ENCODE peak calls at places on chromosomes 5 and 9, in six cellular contexts. A, O, H, F, X and V are unnamed samples.

GRCh38 chr5:10329808-10330481 is 22.2 kb upstream of the CMBL start:
- DNase-seq in A (no peak), O (peak), H (peak), F (no peak), X (no peak), V (peak)

GRCh38 chr9:114089206-114089840 is 9.8 kb downstream of the KIF12 start:
- DNase-seq in A (no peak), O (peak), H (no peak), F (no peak), X (no peak), V (no peak)

GRCh38 chr5:140114341-140115185 is 654 bp downstream of the PURA start:
- DNase-seq in A (peak), O (peak), H (peak), F (peak), X (no peak), V (peak)

GRCh38 chr9:27003406-27004147 is 1.9 kb downstream of the LRRC19 start:
- DNase-seq in A (no peak), O (no peak), H (no peak), F (no peak), X (no peak), V (no peak)

GRCh38 chr9:133119039-133119438 is 2.0 kb downstream of the RALGDS start:
- DNase-seq in A (no peak), O (no peak), H (peak), F (no peak), X (no peak), V (no peak)

GRCh38 chr5:180649297-180650039 is at the start of gene FLT4:
- DNase-seq in A (peak), O (no peak), H (no peak), F (no peak), X (no peak), V (no peak)

GRCh38 chr5:56480305-56481146 is 247.4 kb upstream of the ANKRD55 start:
- DNase-seq in A (peak), O (peak), H (peak), F (peak), X (peak), V (peak)

GRCh38 chr5:100644206-100644605 is 109.0 kb downstream of the FAM174A start:
- DNase-seq in A (no peak), O (no peak), H (no peak), F (no peak), X (no peak), V (no peak)

GRCh38 chr9:127489471-127490115 is 38.3 kb downstream of the LRSAM1 start:
- DNase-seq in A (no peak), O (no peak), H (no peak), F (peak), X (no peak), V (no peak)

GRCh38 chr5:50576686-50577256 is 89.7 kb upstream of the PARP8 start:
- DNase-seq in A (no peak), O (no peak), H (no peak), F (no peak), X (no peak), V (no peak)

GRCh38 chr5:160692272-160692671 is 159.7 kb downstream of the ATP10B start:
- DNase-seq in A (no peak), O (no peak), H (no peak), F (no peak), X (no peak), V (no peak)

GRCh38 chr9:4553951-4554381 is 63.7 kb downstream of the SLC1A1 start:
- DNase-seq in A (no peak), O (no peak), H (no peak), F (no peak), X (peak), V (peak)

GRCh38 chr5:98772415-98773213 is 849 bp upstream of the RGMB start:
- DNase-seq in A (peak), O (peak), H (peak), F (peak), X (no peak), V (peak)

GRCh38 chr9:116190997-116191396 is 37.4 kb downstream of the PAPPA start:
- DNase-seq in A (no peak), O (no peak), H (no peak), F (no peak), X (no peak), V (peak)

GRCh38 chr9:129354498-129354897 is 176.4 kb upstream of the IER5L start:
- DNase-seq in A (no peak), O (no peak), H (no peak), F (no peak), X (no peak), V (no peak)

GRCh38 chr5:133670336-133670735 is 58.0 kb upstream of the FSTL4 start:
- DNase-seq in A (no peak), O (no peak), H (no peak), F (no peak), X (no peak), V (no peak)

GRCh38 chr5:82812575-82812974 is 264.6 kb downstream of the TMEM167A start:
- DNase-seq in A (no peak), O (no peak), H (no peak), F (no peak), X (no peak), V (no peak)

GRCh38 chr5:116045821-116046220 is 13.5 kb downstream of the ARL14EPL start:
- DNase-seq in A (no peak), O (no peak), H (no peak), F (no peak), X (no peak), V (no peak)

GRCh38 chr5:59317023-59317771 is 576.3 kb downstream of the PDE4D start:
- DNase-seq in A (no peak), O (no peak), H (peak), F (peak), X (no peak), V (peak)

GRCh38 chr9:110591526-110591925 is 12.0 kb upstream of the SVEP1 start:
- DNase-seq in A (no peak), O (no peak), H (no peak), F (no peak), X (no peak), V (peak)

GRCh38 chr9:77848897-77849296 is 182.7 kb downstream of the GNAQ start:
- DNase-seq in A (no peak), O (peak), H (peak), F (no peak), X (no peak), V (peak)

GRCh38 chr9:117704024-117704575 is at the start of gene TLR4:
- DNase-seq in A (peak), O (no peak), H (peak), F (no peak), X (peak), V (peak)

GRCh38 chr5:52948418-52949076 is 40.6 kb upstream of the ITGA2 start:
- DNase-seq in A (no peak), O (peak), H (peak), F (peak), X (peak), V (peak)

GRCh38 chr9:130268521-130269131 is 3.1 kb downstream of the HMCN2 start:
- DNase-seq in A (no peak), O (no peak), H (no peak), F (no peak), X (no peak), V (no peak)

GRCh38 chr9:86700601-86701000 is 246.7 kb downstream of the GAS1 start:
- DNase-seq in A (no peak), O (peak), H (peak), F (no peak), X (peak), V (peak)

GRCh38 chr9:96136992-96137665 is 164.8 kb downstream of the HSD17B3 start:
- DNase-seq in A (no peak), O (no peak), H (no peak), F (no peak), X (no peak), V (peak)

GRCh38 chr5:34587355-34588241 is 68.5 kb upstream of the RAI14 start:
- DNase-seq in A (no peak), O (no peak), H (no peak), F (no peak), X (no peak), V (peak)

GRCh38 chr5:14760548-14761002 is 96.1 kb downstream of the OTULIN start:
- DNase-seq in A (no peak), O (no peak), H (peak), F (no peak), X (no peak), V (peak)

GRCh38 chr5:124941051-124942049 is 194.9 kb upstream of the ZNF608 start:
- DNase-seq in A (no peak), O (no peak), H (no peak), F (no peak), X (no peak), V (no peak)
- TF ChIP-seq CTCF in A (no peak), O (no peak), H (no peak), F (no peak), X (no peak), V (no peak)

DNA sequence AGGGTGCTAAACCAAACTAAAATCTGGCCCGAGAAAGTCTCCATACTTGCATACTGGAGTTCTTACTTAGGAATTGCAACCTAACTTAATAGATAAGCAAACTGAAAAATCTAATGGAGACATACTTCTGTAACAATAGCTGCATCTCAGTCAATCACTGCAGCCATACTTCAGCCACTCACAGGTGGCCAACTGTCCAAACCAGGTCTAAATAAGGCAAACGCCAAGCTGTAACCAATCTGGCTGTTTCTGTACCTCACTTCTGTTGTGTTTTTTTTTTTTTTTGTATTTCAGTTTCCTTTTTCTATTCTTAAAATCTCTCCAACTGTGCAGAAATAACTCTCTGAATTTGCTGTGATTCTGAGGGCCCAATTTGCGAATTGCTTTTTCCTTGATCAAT is 4.4 kb upstream of the NDUFB6 start:
- DNase-seq in A (no peak), O (no peak), H (no peak), F (no peak), X (no peak), V (no peak)
- H3K4me3 ChIP-seq in A (no peak), O (no peak), H (no peak), F (no peak), X (no peak), V (no peak)

DNA sequence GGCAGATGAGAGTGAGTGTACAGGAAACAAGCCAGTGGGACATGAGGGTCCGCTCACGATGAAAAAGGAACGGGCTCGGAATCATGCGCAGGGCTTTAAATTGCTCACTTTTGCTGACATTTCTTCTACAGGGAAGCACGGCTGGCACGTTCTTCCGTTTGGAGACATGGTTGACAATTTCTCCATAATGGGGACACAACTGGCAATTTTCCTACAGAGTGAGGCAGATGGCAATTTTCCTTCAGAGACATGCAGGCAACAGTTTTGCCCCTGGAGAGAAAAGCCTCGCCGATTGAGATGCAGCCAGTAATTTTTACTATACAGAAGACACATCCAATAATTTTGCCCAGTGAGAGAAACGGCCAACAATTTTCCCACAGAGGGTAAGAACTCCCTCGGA is 90.8 kb upstream of the GPR151 start:
- DNase-seq in A (no peak), O (no peak), H (no peak), F (no peak), X (no peak), V (no peak)
- TF ChIP-seq CTCF in A (no peak), O (no peak), H (no peak), F (no peak), X (no peak), V (no peak)

DNA sequence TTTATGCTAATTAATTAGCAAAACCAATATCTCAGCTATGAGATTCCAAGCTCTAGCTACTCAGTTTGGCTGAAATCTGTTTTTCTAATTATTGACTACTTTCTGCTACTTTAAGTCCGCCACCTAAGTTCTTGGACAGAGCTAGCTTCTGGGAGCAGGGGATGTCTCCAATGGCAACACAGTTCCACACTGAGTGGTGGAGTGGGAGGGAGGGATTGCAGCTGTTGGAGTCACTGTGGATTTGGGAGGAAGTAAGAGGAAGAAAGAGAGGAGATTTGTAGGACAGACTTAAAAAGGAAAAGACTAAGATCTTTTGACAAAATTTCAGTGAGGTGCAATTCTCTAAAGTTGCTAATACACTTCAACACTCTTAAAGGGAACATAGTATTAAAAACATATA is 450.8 kb downstream of the NFIB start:
- DNase-seq in A (no peak), O (no peak), H (peak), F (peak), X (no peak), V (no peak)
- H3K4me3 ChIP-seq in A (no peak), O (no peak), H (no peak), F (no peak), X (no peak), V (no peak)

DNA sequence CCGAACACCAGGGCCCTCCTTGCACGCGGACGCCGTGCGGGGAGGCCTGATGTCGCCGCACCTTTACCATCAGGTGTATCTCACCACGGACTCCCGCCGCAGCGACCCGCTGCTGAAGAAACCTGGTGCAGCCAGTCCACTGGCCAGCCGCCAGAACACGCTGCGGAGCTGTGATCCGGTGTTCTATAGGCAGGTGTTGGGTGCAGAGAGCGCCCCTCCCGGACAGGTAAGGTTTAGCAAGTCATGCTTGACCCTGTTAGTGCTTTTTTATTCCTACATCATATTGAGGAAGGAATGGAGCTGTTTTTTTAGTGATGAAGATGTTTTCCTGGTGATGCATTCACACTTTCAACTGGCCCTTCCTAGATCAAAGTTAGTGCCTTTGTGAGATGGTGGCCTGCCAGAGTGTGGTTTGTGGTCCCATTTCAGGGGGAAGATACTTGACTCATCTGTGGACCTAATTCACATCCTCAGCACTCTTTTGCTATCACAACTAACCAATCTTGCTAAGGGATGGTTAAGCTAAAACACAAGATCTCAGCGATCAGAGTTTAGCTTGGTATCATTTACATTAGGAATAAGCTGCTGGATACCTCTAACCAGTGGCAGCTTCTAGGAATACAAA is 2.7 kb downstream of the PCDHGC3 start:
- DNase-seq in A (peak), O (peak), H (no peak), F (no peak), X (no peak), V (peak)
- TF ChIP-seq CTCF in A (peak), O (no peak), H (no peak), F (peak), X (peak), V (peak)

GRCh38 chr5:141525659-141526058 is 36.8 kb downstream of the PCDHGC5 start:
- DNase-seq in A (no peak), O (no peak), H (no peak), F (no peak), X (no peak), V (no peak)
- H3K4me3 ChIP-seq in A (no peak), O (no peak), H (no peak), F (no peak), X (no peak), V (peak)

DNA sequence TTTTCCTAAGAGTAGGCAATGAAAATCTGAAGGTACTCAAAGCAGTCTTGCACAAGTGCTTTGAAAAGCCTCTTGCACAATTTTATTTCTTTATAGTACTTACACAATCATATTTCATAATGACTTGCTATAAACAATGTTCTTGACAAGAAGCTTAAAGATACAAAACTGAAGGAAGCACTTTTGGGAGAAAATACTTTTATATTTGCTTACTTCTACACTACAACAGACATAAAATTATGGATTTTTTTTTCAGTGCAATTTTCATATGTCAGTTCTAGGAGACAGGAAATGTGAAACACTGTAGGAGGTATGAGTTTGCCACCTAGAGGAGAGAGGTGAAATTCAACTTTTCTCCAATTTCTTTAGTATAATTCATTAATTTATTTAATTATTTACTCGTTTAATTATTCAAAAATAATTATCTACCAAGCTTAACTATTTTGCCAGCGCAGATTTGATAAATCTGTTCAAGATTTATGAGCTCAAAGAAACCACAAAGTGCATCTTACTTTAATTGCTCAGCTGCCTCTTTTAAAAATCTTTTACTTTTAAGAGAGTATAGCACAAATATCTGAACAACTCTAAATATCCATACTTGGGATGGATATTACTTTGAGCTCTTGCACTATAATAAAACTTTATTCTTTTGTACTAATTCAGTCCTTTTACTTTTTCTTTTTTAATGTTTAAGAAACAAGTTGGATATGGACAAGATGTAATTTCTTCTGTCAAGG is 29.0 kb upstream of the CDKN2B start:
- DNase-seq in A (no peak), O (no peak), H (no peak), F (no peak), X (no peak), V (peak)
- TF ChIP-seq CTCF in A (peak), O (peak), H (peak), F (peak), X (peak), V (peak)

DNA sequence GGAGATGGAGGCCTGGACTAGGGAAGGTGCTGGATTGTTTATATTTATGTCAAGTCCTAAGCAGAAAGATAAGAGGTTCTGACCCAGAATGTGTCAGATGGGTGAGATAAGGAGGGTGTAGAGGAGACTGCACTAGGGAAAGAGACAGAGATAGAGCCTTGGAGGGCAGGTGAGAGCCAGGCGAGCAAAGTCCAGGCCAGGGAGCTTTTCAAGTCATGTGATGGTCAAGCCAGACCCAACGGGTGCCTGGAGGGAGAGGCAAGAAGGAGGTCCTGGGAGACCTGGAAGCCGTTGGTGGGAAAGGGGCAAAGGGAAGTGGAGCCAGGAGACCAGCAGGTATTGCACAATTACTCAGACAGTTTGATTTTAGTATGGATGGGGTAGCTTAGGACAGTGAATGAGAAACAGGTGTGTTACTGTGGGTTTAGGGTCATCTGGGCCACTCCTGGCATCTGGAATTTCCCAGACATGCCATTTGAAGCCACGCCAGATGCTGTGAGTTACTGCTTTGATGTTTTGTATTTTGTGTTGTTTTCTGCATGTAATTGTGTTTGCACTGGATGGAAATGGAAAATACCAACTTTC is 5.0 kb downstream of the SECISBP2 start:
- DNase-seq in A (no peak), O (no peak), H (no peak), F (no peak), X (no peak), V (peak)
- H3K4me3 ChIP-seq in A (no peak), O (no peak), H (no peak), F (no peak), X (no peak), V (no peak)

GRCh38 chr9:69657269-69657668 is 14.9 kb downstream of the APBA1 start:
- DNase-seq in A (no peak), O (no peak), H (no peak), F (no peak), X (no peak), V (peak)

GRCh38 chr9:69649566-69650260 is 22.5 kb downstream of the APBA1 start:
- DNase-seq in A (no peak), O (no peak), H (no peak), F (no peak), X (no peak), V (peak)

GRCh38 chr9:69655065-69655464 is 17.1 kb downstream of the APBA1 start:
- DNase-seq in A (no peak), O (no peak), H (no peak), F (no peak), X (no peak), V (no peak)

GRCh38 chr9:69647804-69648203 is 24.4 kb downstream of the APBA1 start:
- DNase-seq in A (no peak), O (no peak), H (no peak), F (no peak), X (no peak), V (no peak)

GRCh38 chr9:69653261-69653660 is 18.9 kb downstream of the APBA1 start:
- DNase-seq in A (no peak), O (no peak), H (no peak), F (no peak), X (no peak), V (no peak)
- TF ChIP-seq CTCF in A (no peak), O (no peak), H (no peak), F (no peak), X (no peak), V (no peak)